ENCODE peak calls at places on chromosome 9, in five cellular contexts. F is endothelial cell of umbilical vein, J is K562, A is MM.1S, W is fibroblast of lung. V is an unnamed sample.

GRCh38 chr9:97696025-97696822 is 916 bp downstream of the XPA start:
- DNase-seq in J (no peak), W (peak), F (peak), A (peak), V (no peak)

GRCh38 chr9:129459550-129460322 is 161.2 kb downstream of the C9orf50 start:
- DNase-seq in A (no peak), F (no peak), J (no peak), W (no peak), V (no peak)

GRCh38 chr9:136799854-136800657 is 3.9 kb downstream of the CCDC183 start:
- DNase-seq in F (peak), W (peak), A (peak), J (peak), V (peak)

GRCh38 chr9:89864731-89865130 is 259.9 kb downstream of the GADD45G start:
- DNase-seq in F (no peak), A (no peak), J (no peak), W (no peak), V (no peak)

GRCh38 chr9:38435526-38435925 is 11.3 kb upstream of the IGFBPL1 start:
- DNase-seq in F (no peak), W (no peak), A (no peak), J (no peak), V (no peak)

GRCh38 chr9:112831281-112831851 is 59.3 kb downstream of the SLC46A2 start:
- DNase-seq in F (peak), A (no peak), W (peak), J (no peak), V (no peak)

GRCh38 chr9:75909776-75910175 is 19.3 kb downstream of the PCSK5 start:
- DNase-seq in F (no peak), A (no peak), W (no peak), J (no peak), V (no peak)

GRCh38 chr9:127021664-127022337 is 100.6 kb downstream of the ANGPTL2 start:
- DNase-seq in F (no peak), J (no peak), A (no peak), W (peak), V (peak)

GRCh38 chr9:116055536-116055935 is 98.1 kb upstream of the PAPPA start:
- DNase-seq in A (no peak), W (no peak), J (no peak), F (no peak), V (no peak)

GRCh38 chr9:79764377-79764776 is 192.6 kb downstream of the TLE4 start:
- DNase-seq in J (no peak), F (no peak), A (no peak), W (peak), V (no peak)

GRCh38 chr9:114619205-114619758 is 8.2 kb downstream of the TMEM268 start:
- DNase-seq in J (no peak), A (peak), F (peak), W (no peak), V (no peak)

GRCh38 chr9:90641868-90642558 is 611 bp downstream of the DIRAS2 start:
- DNase-seq in A (no peak), J (no peak), W (no peak), F (no peak), V (peak)

GRCh38 chr9:111661802-111662491 is 542 bp downstream of the GNG10 start:
- DNase-seq in W (peak), F (peak), J (peak), A (no peak), V (peak)

GRCh38 chr9:112945620-112946208 is 55.0 kb upstream of the SLC46A2 start:
- DNase-seq in F (no peak), W (no peak), A (no peak), J (peak), V (peak)

GRCh38 chr9:529721-530120 is 311.8 kb upstream of the DMRT1 start:
- DNase-seq in J (no peak), W (no peak), F (no peak), A (no peak), V (no peak)

GRCh38 chr9:80177949-80178480 is 606.2 kb downstream of the TLE4 start:
- DNase-seq in J (no peak), F (no peak), W (no peak), A (no peak), V (no peak)

GRCh38 chr9:4430492-4431261 is 59.6 kb upstream of the SLC1A1 start:
- DNase-seq in F (peak), J (no peak), A (no peak), W (peak), V (no peak)

GRCh38 chr9:134335095-134335489 is 8.8 kb downstream of the RXRA start:
- DNase-seq in A (no peak), F (no peak), W (no peak), J (no peak), V (no peak)

GRCh38 chr9:132742821-132743311 is 72.6 kb downstream of the GTF3C4 start:
- DNase-seq in J (no peak), A (no peak), F (no peak), W (no peak), V (no peak)

GRCh38 chr9:112541690-112542089 is 55.1 kb downstream of the KIAA1958 start:
- DNase-seq in W (peak), J (no peak), A (no peak), F (no peak), V (no peak)

GRCh38 chr9:36818965-36819870 is 214.8 kb downstream of the PAX5 start:
- DNase-seq in W (no peak), J (no peak), A (no peak), F (no peak), V (peak)

GRCh38 chr9:108634164-108634563 is 221.6 kb downstream of the ACTL7B start:
- DNase-seq in J (no peak), W (peak), F (no peak), A (no peak), V (no peak)

GRCh38 chr9:129999123-129999510 is 43.9 kb downstream of the FNBP1 start:
- DNase-seq in F (no peak), J (no peak), A (no peak), W (no peak), V (no peak)

GRCh38 chr9:36144322-36145206 is 8.0 kb downstream of the GLIPR2 start:
- DNase-seq in F (no peak), J (no peak), A (peak), W (no peak), V (no peak)

GRCh38 chr9:468766-469496 is 254.3 kb downstream of the DOCK8 start:
- DNase-seq in A (peak), F (no peak), W (no peak), J (no peak), V (no peak)

GRCh38 chr9:115093550-115093949 is 24.4 kb downstream of the TNC start:
- DNase-seq in F (no peak), A (no peak), J (no peak), W (no peak), V (no peak)

GRCh38 chr9:91908746-91909145 is 41.3 kb downstream of the ROR2 start:
- DNase-seq in F (no peak), A (peak), J (no peak), W (peak), V (no peak)

GRCh38 chr9:93380410-93381060 is 71.0 kb upstream of the FAM120A start:
- DNase-seq in F (no peak), A (no peak), J (no peak), W (no peak), V (no peak)
- TF ChIP-seq CTCF in F (no peak), A (no peak), J (no peak), W (no peak), V (no peak)

GRCh38 chr9:106880863-106881262 is 17.9 kb downstream of the ZNF462 start:
- DNase-seq in W (peak), F (no peak), J (no peak), A (no peak), V (no peak)

GRCh38 chr9:106883626-106884190 is 20.7 kb downstream of the ZNF462 start:
- DNase-seq in W (peak), J (no peak), F (no peak), A (no peak), V (no peak)

GRCh38 chr9:106885451-106885850 is 22.5 kb downstream of the ZNF462 start:
- DNase-seq in A (no peak), F (no peak), W (peak), J (no peak), V (no peak)

GRCh38 chr9:106880081-106880480 is 17.1 kb downstream of the ZNF462 start:
- DNase-seq in F (no peak), W (no peak), A (no peak), J (no peak), V (no peak)

GRCh38 chr9:106883030-106883429 is 20.1 kb downstream of the ZNF462 start:
- DNase-seq in W (no peak), J (no peak), A (no peak), F (peak), V (no peak)
- TF ChIP-seq EZH2 in W (no peak), J (no peak), A (no peak), F (no peak), V (no peak)

GRCh38 chr9:95182854-95183563 is 134.5 kb downstream of the FANCC start:
- DNase-seq in A (no peak), J (no peak), W (no peak), F (no peak), V (peak)
- TF ChIP-seq CTCF in A (no peak), J (no peak), W (peak), F (no peak), V (peak)

GRCh38 chr9:20620658-20621552 is 1.4 kb downstream of the MLLT3 start:
- DNase-seq in A (no peak), W (peak), J (no peak), F (peak), V (peak)
- TF ChIP-seq EZH2 in A (no peak), W (no peak), J (no peak), F (no peak), V (peak)

GRCh38 chr9:131583836-131584555 is 38.7 kb downstream of the PRRT1B start:
- DNase-seq in A (no peak), W (no peak), F (no peak), J (no peak), V (no peak)
- TF ChIP-seq CTCF in A (no peak), W (no peak), F (no peak), J (no peak), V (no peak)

GRCh38 chr9:99282406-99282805 is 60.3 kb downstream of the SEC61B start:
- DNase-seq in A (no peak), J (no peak), F (no peak), W (no peak), V (no peak)

GRCh38 chr9:99287641-99288040 is 65.6 kb downstream of the SEC61B start:
- DNase-seq in F (no peak), J (no peak), W (no peak), A (no peak), V (no peak)

GRCh38 chr9:99288830-99289229 is 66.7 kb downstream of the SEC61B start:
- DNase-seq in W (no peak), J (no peak), A (no peak), F (no peak), V (no peak)

DNA sequence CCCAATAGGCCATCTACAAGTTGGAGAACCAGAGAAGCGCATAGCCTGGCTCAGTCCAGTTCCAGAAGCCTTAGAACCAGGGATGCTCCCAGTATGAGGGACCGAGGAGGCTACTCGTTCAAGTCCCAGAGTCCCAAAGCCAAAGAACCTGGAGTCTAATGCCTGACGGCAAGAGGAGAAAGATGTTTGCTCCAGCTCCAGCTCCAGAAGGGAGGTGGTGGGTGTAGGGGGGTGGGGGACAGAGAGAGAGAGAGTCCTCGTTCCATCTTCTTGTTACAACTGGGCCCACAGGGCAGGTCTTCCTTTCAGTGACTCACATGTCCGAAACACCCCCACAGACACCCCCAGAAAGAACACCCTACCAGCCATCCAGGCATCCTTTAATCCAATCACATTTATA is 63.9 kb downstream of the SEC61B start:
- DNase-seq in W (no peak), J (no peak), F (no peak), A (no peak), V (no peak)
- TF ChIP-seq EZH2 in W (no peak), J (no peak), F (no peak), A (no peak), V (no peak)

GRCh38 chr9:84937086-84937670 is 267.6 kb downstream of the NTRK2 start:
- DNase-seq in F (no peak), J (no peak), A (no peak), W (no peak), V (peak)
- TF ChIP-seq CTCF in F (no peak), J (no peak), A (no peak), W (no peak), V (no peak)

DNA sequence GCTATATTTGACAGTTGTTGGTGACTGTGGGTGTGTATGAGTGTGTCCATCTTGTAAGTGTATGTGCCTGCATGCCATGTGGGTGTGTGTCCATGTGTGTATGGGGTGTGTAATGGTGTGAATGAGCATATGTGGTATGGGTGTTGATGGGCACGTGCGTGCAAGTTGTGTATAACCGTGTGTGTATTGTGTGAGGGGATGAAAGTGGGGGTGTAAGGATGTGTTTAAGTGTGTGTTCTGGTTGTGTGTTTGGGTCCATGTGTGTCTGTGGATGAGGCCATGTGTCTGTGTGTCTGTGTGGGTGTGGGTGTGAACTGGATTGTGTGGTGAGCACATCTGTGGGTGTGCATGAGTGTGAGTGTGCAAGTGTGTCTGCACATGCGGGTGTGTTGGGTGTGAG is 5.9 kb upstream of the FAM78A start:
- DNase-seq in A (no peak), W (no peak), F (no peak), J (no peak), V (no peak)
- TF ChIP-seq EZH2 in A (no peak), W (peak), F (no peak), J (no peak), V (no peak)

GRCh38 chr9:32255026-32255425 is 129.4 kb upstream of the ACO1 start:
- DNase-seq in W (no peak), A (no peak), J (no peak), F (no peak), V (no peak)
- TF ChIP-seq CTCF in W (no peak), A (no peak), J (no peak), F (no peak), V (no peak)

GRCh38 chr9:69322256-69322655 is 2.8 kb upstream of the ENTREP1 start:
- DNase-seq in J (no peak), A (no peak), W (no peak), F (no peak), V (no peak)

GRCh38 chr9:69323886-69324285 is 1.1 kb upstream of the ENTREP1 start:
- DNase-seq in J (no peak), A (no peak), W (no peak), F (no peak), V (no peak)

GRCh38 chr9:69325409-69326212 is 596 bp downstream of the ENTREP1 start:
- DNase-seq in F (peak), W (no peak), A (peak), J (no peak), V (peak)

GRCh38 chr9:69326261-69326660 is 1.2 kb downstream of the ENTREP1 start:
- DNase-seq in F (no peak), J (no peak), A (no peak), W (no peak), V (peak)

GRCh38 chr9:69324549-69325401 is at the start of gene ENTREP1:
- DNase-seq in F (peak), W (peak), J (no peak), A (peak), V (peak)
- TF ChIP-seq EZH2 in F (peak), W (peak), J (no peak), A (no peak), V (peak)

V was measured in neural progenitor cell.